ENCODE peak calls at places on chromosomes 4 and X, in four cellular contexts. Q is neural progenitor cell, F is PC-3, L is HCT116. V is an unnamed sample.
A peak's percentile ranks its signal among the peaks of the same experiment; 100 is the strongest.

GRCh38 chr4:118954246-118954645 is 65.6 kb downstream of the SYNPO2 start:
- DNase-seq in Q (no peak), F (peak; percentile 47), L (peak; percentile 15), V (no peak)

GRCh38 chr4:10123227-10124101 is 6.9 kb upstream of the WDR1 start:
- DNase-seq in Q (peak; percentile 67), F (no peak), L (no peak), V (peak; percentile 74)

GRCh38 chr4:169397762-169398161 is 127.0 kb upstream of the SH3RF1 start:
- DNase-seq in Q (no peak), F (no peak), L (no peak), V (no peak)

GRCh38 chr4:1172228-1172851 is at the start of gene SPON2:
- DNase-seq in Q (peak; percentile 77), F (no peak), L (no peak), V (peak; percentile 51)

GRCh38 chr4:46254788-46255187 is 130.9 kb upstream of the GABRG1 start:
- DNase-seq in Q (no peak), F (peak; percentile 23), L (no peak), V (no peak)

GRCh38 chr4:184534511-184535391 is 60.4 kb upstream of the IRF2 start:
- DNase-seq in Q (no peak), F (no peak), L (no peak), V (peak; percentile 29)

GRCh38 chr4:13143234-13143633 is 340.9 kb downstream of the RAB28 start:
- DNase-seq in Q (no peak), F (no peak), L (no peak), V (peak; percentile 7)

GRCh38 chrX:150200820-150201287 is 162.3 kb upstream of the MAMLD1 start:
- DNase-seq in Q (no peak), F (peak; percentile 98), L (peak; percentile 80), V (peak; percentile 71)

GRCh38 chr4:124833831-124834505 is 121.4 kb upstream of the ANKRD50 start:
- DNase-seq in Q (no peak), F (no peak), L (no peak), V (no peak)

GRCh38 chr4:110498420-110498819 is 22.5 kb downstream of the ENPEP start:
- DNase-seq in Q (no peak), F (no peak), L (no peak), V (no peak)

GRCh38 chrX:106811131-106811910 is 8.8 kb downstream of the TBC1D8B start:
- DNase-seq in Q (no peak), F (no peak), L (no peak), V (no peak)

GRCh38 chr4:82352825-82353370 is 20.9 kb downstream of the HNRNPD start:
- DNase-seq in Q (no peak), F (no peak), L (no peak), V (no peak)

GRCh38 chr4:116357758-116358157 is 727.6 kb downstream of the TRAM1L1 start:
- DNase-seq in Q (no peak), F (peak; percentile 35), L (no peak), V (peak; percentile 65)

GRCh38 chr4:113823291-113823659 is 61.7 kb upstream of the CAMK2D start:
- DNase-seq in Q (no peak), F (no peak), L (no peak), V (no peak)

GRCh38 chrX:72247206-72247944 is 8.5 kb upstream of the ERCC6L start:
- DNase-seq in Q (no peak), F (peak; percentile 45), L (no peak), V (peak; percentile 20)

GRCh38 chr4:119337010-119337409 is 15.1 kb upstream of the FABP2 start:
- DNase-seq in Q (no peak), F (no peak), L (no peak), V (no peak)

GRCh38 chrX:155056877-155057792 is 13.8 kb downstream of the CMC4 start:
- DNase-seq in Q (peak; percentile 74), F (peak; percentile 73), L (peak; percentile 51), V (peak; percentile 66)

GRCh38 chrX:141375011-141375730 is 132.9 kb upstream of the SPANXC start:
- DNase-seq in Q (no peak), F (no peak), L (no peak), V (no peak)

GRCh38 chr4:78904143-78904542 is 35.1 kb downstream of the PAQR3 start:
- DNase-seq in Q (no peak), F (no peak), L (no peak), V (no peak)

GRCh38 chr4:103012594-103012993 is 6.9 kb downstream of the SLC9B1 start:
- DNase-seq in Q (no peak), F (no peak), L (no peak), V (no peak)

GRCh38 chr4:20529681-20530080 is 170.6 kb upstream of the PACRGL start:
- DNase-seq in Q (no peak), F (no peak), L (no peak), V (no peak)

DNA sequence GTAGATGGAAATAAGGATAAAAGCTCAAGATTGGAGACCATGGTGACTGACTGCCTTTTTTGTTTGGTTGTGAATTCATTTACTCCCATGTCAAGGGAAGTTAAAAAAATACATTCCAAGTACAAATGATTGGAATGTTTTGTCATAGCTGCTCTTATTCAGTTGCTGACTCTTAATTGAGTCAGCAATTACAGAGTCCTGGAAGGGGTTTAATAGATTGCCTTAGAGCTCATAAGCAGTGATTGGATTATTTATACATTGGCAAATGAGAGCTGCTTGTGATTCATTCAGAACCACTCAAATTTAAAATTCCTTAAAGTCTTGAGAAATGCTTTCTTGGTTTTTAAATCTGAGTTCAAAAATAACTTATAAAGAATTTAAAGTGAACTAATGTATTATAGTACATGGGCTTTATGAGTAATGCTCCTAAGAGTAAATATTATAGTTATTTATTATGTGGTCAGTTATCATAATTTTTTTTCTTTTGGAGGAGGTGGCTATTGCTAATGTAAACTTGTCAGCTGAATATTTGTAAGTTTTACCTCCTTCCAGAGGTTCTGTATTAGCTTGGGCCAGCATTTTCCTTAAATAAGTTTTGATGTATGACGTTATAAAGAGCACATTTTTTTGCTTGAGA is 13.6 kb downstream of the JADE1 start:
- DNase-seq in Q (no peak), F (peak; percentile 85), L (peak; percentile 21), V (no peak)
- H3K4me1 ChIP-seq in Q (peaks cover 46% of the 10 kb centered on the region), F (peaks cover 35% of the 10 kb centered on the region), L (peaks cover 44% of the 10 kb centered on the region), V (peaks cover 38% of the 10 kb centered on the region)

DNA sequence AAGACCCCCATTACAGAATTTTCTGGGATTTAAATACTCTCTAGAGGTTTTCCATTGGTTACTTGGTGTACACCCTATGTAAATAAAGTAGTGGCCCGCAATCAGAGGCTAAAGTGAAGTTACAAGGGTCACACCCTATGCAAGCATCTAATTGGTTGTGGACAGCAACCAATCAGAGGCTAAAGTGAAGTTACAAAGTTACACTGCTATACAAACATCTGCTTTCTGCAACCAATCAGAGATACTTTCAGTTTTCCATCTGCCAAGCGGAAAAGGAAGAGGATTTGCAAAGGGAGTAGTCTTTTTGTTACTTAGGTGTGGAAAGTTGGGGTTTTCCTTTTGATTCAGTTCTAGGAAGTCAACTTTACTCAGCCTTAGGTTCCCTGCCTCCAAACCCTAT is 2.0 kb upstream of the ATRX start:
- DNase-seq in Q (no peak), F (no peak), L (peak; percentile 26), V (peak; percentile 6)
- TF ChIP-seq EZH2phosphoT487 in Q (no peak), F (no peak), L (no peak), V (no peak)

GRCh38 chr4:48483777-48484493 is 792 bp downstream of the SLC10A4 start:
- DNase-seq in Q (peak; percentile 29), F (no peak), L (no peak), V (peak; percentile 11)
- TF ChIP-seq EZH2 in Q (peak; percentile 94), F (no peak), L (no peak), V (peak; percentile 85)

GRCh38 chr4:6150046-6150735 is 50.2 kb downstream of the JAKMIP1 start:
- DNase-seq in Q (no peak), F (no peak), L (no peak), V (no peak)

GRCh38 chr4:6154875-6155274 is 45.5 kb downstream of the JAKMIP1 start:
- DNase-seq in Q (peak; percentile 23), F (no peak), L (no peak), V (no peak)

GRCh38 chr4:6155996-6156395 is 44.4 kb downstream of the JAKMIP1 start:
- DNase-seq in Q (no peak), F (no peak), L (no peak), V (no peak)

GRCh38 chr4:6153874-6154273 is 46.5 kb downstream of the JAKMIP1 start:
- DNase-seq in Q (peak; percentile 10), F (no peak), L (no peak), V (no peak)

DNA sequence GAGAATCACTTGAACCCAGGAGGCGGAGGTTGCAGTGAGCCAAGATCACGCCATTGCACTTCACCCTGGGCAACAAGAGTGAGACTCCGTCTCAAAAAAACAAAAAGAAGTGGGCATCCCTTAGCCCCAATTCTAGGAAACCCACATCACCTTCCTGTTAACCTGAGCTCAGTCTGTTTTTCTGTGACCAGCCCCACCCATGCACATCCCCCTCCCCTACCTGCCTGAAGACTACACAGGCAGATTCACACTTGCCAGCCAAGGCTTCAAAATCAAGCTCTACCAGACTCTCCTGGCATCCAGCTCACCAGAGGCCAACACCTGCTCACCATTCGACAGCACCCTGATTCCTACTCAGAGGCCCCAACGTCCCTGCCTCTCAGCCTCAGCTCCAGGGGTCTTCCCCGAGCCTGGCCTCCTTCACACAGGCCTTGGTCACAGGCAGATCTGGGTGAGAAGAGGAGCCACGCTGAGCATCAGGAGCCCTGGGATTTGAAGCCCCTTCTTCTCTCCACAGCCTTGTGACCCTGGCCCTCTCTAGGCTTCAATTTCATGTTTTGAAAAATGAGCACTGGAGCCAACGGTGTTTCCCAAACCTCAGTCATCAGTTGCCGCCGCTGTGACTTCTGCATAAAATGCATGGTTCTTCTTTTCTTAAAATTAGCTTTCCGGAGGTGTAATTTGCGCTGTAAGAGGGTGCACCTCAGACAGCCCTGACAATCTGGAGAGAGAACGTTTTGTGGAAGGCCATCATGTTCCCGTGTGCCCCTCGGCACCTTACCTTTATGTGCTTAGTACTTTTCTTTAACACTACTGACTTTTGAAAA is 47.3 kb downstream of the JAKMIP1 start:
- DNase-seq in Q (no peak), F (no peak), L (no peak), V (no peak)
- H3K4me1 ChIP-seq in Q (peaks cover 16% of the 10 kb centered on the region), F (no peaks in the 10 kb centered on the region), L (no peaks in the 10 kb centered on the region), V (no peaks in the 10 kb centered on the region)

GRCh38 chr4:148076964-148077363 is 345.1 kb downstream of the ARHGAP10 start:
- DNase-seq in Q (no peak), F (no peak), L (no peak), V (no peak)
- TF ChIP-seq EZH2phosphoT487 in Q (no peak), F (no peak), L (no peak), V (no peak)

V was measured in hepatocyte.